ENCODE peak calls at places on chromosomes 5 and 9, in nine cellular contexts. One of them, this sample, is unnamed.

GRCh38 chr9:98690686-98691085 is 18.0 kb downstream of the GABBR2 start:
- DNase-seq in ovary: no peak
- DNase-seq in transverse colon: no peak
- DNase-seq in upper lobe of left lung: no peak
- DNase-seq in gastrocnemius medialis: no peak
- DNase-seq in stomach: no peak
- DNase-seq in A549: no peak
- DNase-seq in tibial nerve: no peak
- DNase-seq in GM12878: no peak
- DNase-seq in this sample: no peak

GRCh38 chr9:86854898-86855523 is 92.3 kb downstream of the GAS1 start:
- DNase-seq in ovary: peak
- DNase-seq in transverse colon: no peak
- DNase-seq in A549: peak
- DNase-seq in gastrocnemius medialis: no peak
- DNase-seq in stomach: no peak
- DNase-seq in upper lobe of left lung: no peak
- DNase-seq in tibial nerve: no peak
- DNase-seq in GM12878: no peak
- DNase-seq in this sample: no peak

GRCh38 chr9:95204710-95205109 is 112.8 kb downstream of the FANCC start:
- DNase-seq in A549: no peak
- DNase-seq in ovary: no peak
- DNase-seq in tibial nerve: no peak
- DNase-seq in upper lobe of left lung: no peak
- DNase-seq in transverse colon: no peak
- DNase-seq in GM12878: no peak
- DNase-seq in gastrocnemius medialis: no peak
- DNase-seq in stomach: no peak
- DNase-seq in this sample: no peak

GRCh38 chr5:159161361-159162214 is 47.8 kb downstream of the RNF145 start:
- DNase-seq in gastrocnemius medialis: no peak
- DNase-seq in GM12878: no peak
- DNase-seq in A549: no peak
- DNase-seq in transverse colon: no peak
- DNase-seq in stomach: no peak
- DNase-seq in tibial nerve: no peak
- DNase-seq in ovary: no peak
- DNase-seq in upper lobe of left lung: no peak
- DNase-seq in this sample: no peak

GRCh38 chr5:93990504-93991085 is 249.2 kb upstream of the POU5F2 start:
- DNase-seq in GM12878: no peak
- DNase-seq in tibial nerve: no peak
- DNase-seq in ovary: no peak
- DNase-seq in A549: no peak
- DNase-seq in gastrocnemius medialis: no peak
- DNase-seq in stomach: no peak
- DNase-seq in transverse colon: peak
- DNase-seq in upper lobe of left lung: no peak
- DNase-seq in this sample: no peak

GRCh38 chr5:98492258-98492657 is 281.2 kb upstream of the RGMB start:
- DNase-seq in upper lobe of left lung: no peak
- DNase-seq in transverse colon: no peak
- DNase-seq in stomach: no peak
- DNase-seq in gastrocnemius medialis: no peak
- DNase-seq in ovary: no peak
- DNase-seq in A549: no peak
- DNase-seq in tibial nerve: no peak
- DNase-seq in GM12878: no peak
- DNase-seq in this sample: no peak

GRCh38 chr5:132510076-132510475 is 19.5 kb upstream of the IRF1 start:
- DNase-seq in ovary: no peak
- DNase-seq in upper lobe of left lung: no peak
- DNase-seq in GM12878: no peak
- DNase-seq in transverse colon: no peak
- DNase-seq in gastrocnemius medialis: no peak
- DNase-seq in tibial nerve: no peak
- DNase-seq in stomach: no peak
- DNase-seq in A549: no peak
- DNase-seq in this sample: no peak

GRCh38 chr5:115977988-115978387 is 15.7 kb downstream of the LVRN start:
- DNase-seq in A549: no peak
- DNase-seq in tibial nerve: no peak
- DNase-seq in stomach: no peak
- DNase-seq in ovary: no peak
- DNase-seq in upper lobe of left lung: no peak
- DNase-seq in GM12878: no peak
- DNase-seq in transverse colon: no peak
- DNase-seq in gastrocnemius medialis: no peak
- DNase-seq in this sample: no peak

GRCh38 chr5:136055612-136056302 is 27.0 kb downstream of the TGFBI start:
- DNase-seq in transverse colon: no peak
- DNase-seq in A549: no peak
- DNase-seq in ovary: no peak
- DNase-seq in GM12878: no peak
- DNase-seq in gastrocnemius medialis: no peak
- DNase-seq in upper lobe of left lung: no peak
- DNase-seq in tibial nerve: no peak
- DNase-seq in stomach: no peak
- DNase-seq in this sample: no peak

GRCh38 chr5:115109840-115110239 is 59.9 kb downstream of the TRIM36 start:
- DNase-seq in gastrocnemius medialis: no peak
- DNase-seq in stomach: no peak
- DNase-seq in transverse colon: no peak
- DNase-seq in GM12878: no peak
- DNase-seq in ovary: no peak
- DNase-seq in tibial nerve: no peak
- DNase-seq in upper lobe of left lung: no peak
- DNase-seq in A549: no peak
- DNase-seq in this sample: no peak

GRCh38 chr9:17251100-17251499 is 116.3 kb downstream of the CNTLN start:
- DNase-seq in ovary: no peak
- DNase-seq in stomach: no peak
- DNase-seq in GM12878: no peak
- DNase-seq in upper lobe of left lung: no peak
- DNase-seq in A549: no peak
- DNase-seq in gastrocnemius medialis: no peak
- DNase-seq in tibial nerve: no peak
- DNase-seq in transverse colon: no peak
- DNase-seq in this sample: no peak

GRCh38 chr9:20397348-20397747 is 225.0 kb downstream of the MLLT3 start:
- DNase-seq in GM12878: no peak
- DNase-seq in ovary: no peak
- DNase-seq in transverse colon: no peak
- DNase-seq in stomach: no peak
- DNase-seq in tibial nerve: no peak
- DNase-seq in A549: no peak
- DNase-seq in gastrocnemius medialis: no peak
- DNase-seq in upper lobe of left lung: no peak
- DNase-seq in this sample: no peak

GRCh38 chr9:131605770-131606590 is 60.7 kb downstream of the PRRT1B start:
- DNase-seq in A549: peak
- DNase-seq in stomach: peak
- DNase-seq in GM12878: no peak
- DNase-seq in transverse colon: no peak
- DNase-seq in tibial nerve: no peak
- DNase-seq in ovary: no peak
- DNase-seq in upper lobe of left lung: no peak
- DNase-seq in gastrocnemius medialis: no peak
- DNase-seq in this sample: no peak

GRCh38 chr5:96297867-96298266 is 135.2 kb downstream of the PCSK1 start:
- DNase-seq in GM12878: no peak
- DNase-seq in gastrocnemius medialis: no peak
- DNase-seq in upper lobe of left lung: no peak
- DNase-seq in stomach: no peak
- DNase-seq in tibial nerve: no peak
- DNase-seq in ovary: no peak
- DNase-seq in transverse colon: no peak
- DNase-seq in A549: peak
- DNase-seq in this sample: no peak

GRCh38 chr9:121736964-121737462 is 85.6 kb downstream of the DAB2IP start:
- DNase-seq in tibial nerve: peak
- DNase-seq in A549: peak
- DNase-seq in gastrocnemius medialis: no peak
- DNase-seq in ovary: peak
- DNase-seq in upper lobe of left lung: no peak
- DNase-seq in stomach: peak
- DNase-seq in GM12878: no peak
- DNase-seq in transverse colon: peak
- DNase-seq in this sample: no peak

GRCh38 chr9:5265939-5266338 is 34.7 kb downstream of the INSL4 start:
- DNase-seq in upper lobe of left lung: no peak
- DNase-seq in A549: no peak
- DNase-seq in gastrocnemius medialis: no peak
- DNase-seq in transverse colon: no peak
- DNase-seq in GM12878: no peak
- DNase-seq in ovary: no peak
- DNase-seq in stomach: no peak
- DNase-seq in tibial nerve: no peak
- DNase-seq in this sample: no peak

GRCh38 chr5:38830521-38831051 is 15.2 kb upstream of the OSMR start:
- DNase-seq in ovary: no peak
- DNase-seq in upper lobe of left lung: no peak
- DNase-seq in GM12878: no peak
- DNase-seq in transverse colon: no peak
- DNase-seq in gastrocnemius medialis: no peak
- DNase-seq in A549: no peak
- DNase-seq in stomach: no peak
- DNase-seq in tibial nerve: no peak
- DNase-seq in this sample: no peak

GRCh38 chr5:89338935-89339334 is 456.0 kb upstream of the MEF2C start:
- DNase-seq in ovary: no peak
- DNase-seq in gastrocnemius medialis: no peak
- DNase-seq in upper lobe of left lung: no peak
- DNase-seq in GM12878: no peak
- DNase-seq in transverse colon: no peak
- DNase-seq in stomach: no peak
- DNase-seq in A549: no peak
- DNase-seq in tibial nerve: no peak
- DNase-seq in this sample: no peak

GRCh38 chr9:134342746-134343115 is 16.5 kb downstream of the RXRA start:
- DNase-seq in upper lobe of left lung: no peak
- DNase-seq in GM12878: no peak
- DNase-seq in A549: no peak
- DNase-seq in ovary: no peak
- DNase-seq in gastrocnemius medialis: no peak
- DNase-seq in stomach: peak
- DNase-seq in transverse colon: no peak
- DNase-seq in tibial nerve: no peak
- DNase-seq in this sample: no peak

GRCh38 chr9:124870723-124871122 is 8.8 kb downstream of the ARPC5L start:
- DNase-seq in ovary: no peak
- DNase-seq in tibial nerve: no peak
- DNase-seq in stomach: no peak
- DNase-seq in A549: no peak
- DNase-seq in GM12878: no peak
- DNase-seq in upper lobe of left lung: no peak
- DNase-seq in transverse colon: no peak
- DNase-seq in gastrocnemius medialis: no peak
- DNase-seq in this sample: no peak
- H3K4me3 ChIP-seq in ovary: no peak
- H3K4me3 ChIP-seq in tibial nerve: peak
- H3K4me3 ChIP-seq in stomach: peak
- H3K4me3 ChIP-seq in A549: peak
- H3K4me3 ChIP-seq in GM12878: peak
- H3K4me3 ChIP-seq in upper lobe of left lung: peak
- H3K4me3 ChIP-seq in transverse colon: peak
- H3K4me3 ChIP-seq in gastrocnemius medialis: peak
- H3K4me3 ChIP-seq in this sample: peak

DNA sequence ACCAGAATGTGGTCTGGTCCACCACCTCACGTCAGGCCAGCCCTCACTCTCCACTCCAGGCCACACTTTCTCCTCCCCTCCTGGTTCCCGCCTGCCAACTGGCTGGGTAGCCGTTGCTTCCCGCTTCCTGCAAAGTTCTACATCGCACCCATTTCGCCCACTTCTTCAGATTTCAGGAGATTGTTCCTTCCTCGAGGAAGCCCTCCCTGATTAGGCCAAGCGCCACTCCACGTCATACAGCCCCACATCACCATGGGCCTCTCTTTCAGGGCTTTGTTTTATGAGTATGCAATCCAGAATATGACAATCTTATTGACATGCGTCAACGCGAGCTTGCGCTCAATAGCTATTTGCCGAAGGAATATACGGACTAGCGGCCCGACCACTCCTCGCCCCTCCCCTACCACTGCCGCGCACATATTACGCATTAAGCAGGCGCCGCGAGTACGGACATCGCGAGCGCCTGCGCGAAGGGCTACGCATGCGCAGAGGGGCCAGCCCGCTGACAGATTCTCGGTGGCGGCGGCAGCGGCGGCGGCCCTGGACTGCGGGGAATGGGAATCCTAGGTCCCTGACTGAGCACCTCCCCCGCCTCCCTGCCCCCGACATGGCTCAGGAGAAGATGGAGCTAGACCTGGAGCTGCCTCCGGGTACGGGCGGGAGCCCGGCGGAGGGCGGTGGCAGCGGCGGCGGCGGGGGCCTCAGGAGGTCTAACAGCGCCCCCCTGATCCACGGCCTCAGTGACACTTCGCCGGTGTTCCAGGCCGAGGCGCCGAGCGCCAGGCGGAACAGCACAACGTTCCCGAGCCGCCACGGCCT is 74.7 kb downstream of the PIP5K1B start:
- DNase-seq in stomach: peak
- DNase-seq in upper lobe of left lung: peak
- DNase-seq in tibial nerve: peak
- DNase-seq in gastrocnemius medialis: peak
- DNase-seq in GM12878: peak
- DNase-seq in A549: peak
- DNase-seq in transverse colon: peak
- DNase-seq in ovary: peak
- DNase-seq in this sample: peak
- TF ChIP-seq POLR2A in stomach: no peak
- TF ChIP-seq POLR2A in upper lobe of left lung: peak
- TF ChIP-seq POLR2A in tibial nerve: peak
- TF ChIP-seq POLR2A in gastrocnemius medialis: peak
- TF ChIP-seq POLR2A in GM12878: peak
- TF ChIP-seq POLR2A in A549: peak
- TF ChIP-seq POLR2A in transverse colon: peak
- TF ChIP-seq POLR2A in ovary: peak
- TF ChIP-seq POLR2A in this sample: peak

GRCh38 chr5:103255666-103256065 is 2.9 kb upstream of the MACIR start:
- DNase-seq in ovary: no peak
- DNase-seq in upper lobe of left lung: no peak
- DNase-seq in tibial nerve: no peak
- DNase-seq in A549: no peak
- DNase-seq in stomach: no peak
- DNase-seq in gastrocnemius medialis: no peak
- DNase-seq in transverse colon: peak
- DNase-seq in GM12878: no peak
- DNase-seq in this sample: no peak
- H3K4me3 ChIP-seq in ovary: no peak
- H3K4me3 ChIP-seq in upper lobe of left lung: no peak
- H3K4me3 ChIP-seq in tibial nerve: no peak
- H3K4me3 ChIP-seq in A549: no peak
- H3K4me3 ChIP-seq in stomach: no peak
- H3K4me3 ChIP-seq in gastrocnemius medialis: no peak
- H3K4me3 ChIP-seq in transverse colon: no peak
- H3K4me3 ChIP-seq in GM12878: no peak
- H3K4me3 ChIP-seq in this sample: no peak

DNA sequence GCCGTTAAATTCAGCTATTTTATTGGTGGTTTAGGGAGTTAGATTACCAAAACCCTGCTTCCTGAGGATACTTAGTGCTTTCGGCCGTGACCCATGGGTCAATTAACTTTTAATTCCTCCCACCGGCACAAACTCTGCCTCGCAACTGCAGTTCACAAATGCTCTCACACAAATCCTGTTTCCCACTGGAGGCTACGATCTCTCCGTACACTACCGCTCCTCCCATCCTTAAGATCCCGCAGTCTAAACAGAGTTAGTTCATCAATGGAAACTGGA is 440 bp upstream of the NAIF1 start:
- DNase-seq in stomach: no peak
- DNase-seq in A549: no peak
- DNase-seq in GM12878: no peak
- DNase-seq in tibial nerve: no peak
- DNase-seq in gastrocnemius medialis: no peak
- DNase-seq in ovary: no peak
- DNase-seq in upper lobe of left lung: no peak
- DNase-seq in transverse colon: no peak
- DNase-seq in this sample: no peak
- TF ChIP-seq POLR2A in stomach: no peak
- TF ChIP-seq POLR2A in A549: no peak
- TF ChIP-seq POLR2A in GM12878: no peak
- TF ChIP-seq POLR2A in tibial nerve: no peak
- TF ChIP-seq POLR2A in gastrocnemius medialis: no peak
- TF ChIP-seq POLR2A in ovary: peak
- TF ChIP-seq POLR2A in upper lobe of left lung: no peak
- TF ChIP-seq POLR2A in transverse colon: peak
- TF ChIP-seq POLR2A in this sample: no peak

This sample was measured in esophagus squamous epithelium.